ENCODE peak calls at places on chromosomes 4 and X, in five cellular contexts. One of them, this sample, is unnamed.

GRCh38 chr4:176794651-176795050 is 1.9 kb upstream of the VEGFC start:
- DNase-seq in activated naive CD8-positive, alpha-beta T cell treated with anti-CD3 and anti-CD28 coated beads, Interleukin-2, amount 50 U/mL, for 24 hours: no peak
- DNase-seq in A673: no peak
- DNase-seq in activated T-helper 1 cell treated with Interleukin-2 at 50 U/mL for 16 hours: no peak
- DNase-seq in kidney: no peak
- DNase-seq in this sample: no peak

GRCh38 chr4:178275671-178276360 is 833.6 kb upstream of the AGA start:
- DNase-seq in activated naive CD8-positive, alpha-beta T cell treated with anti-CD3 and anti-CD28 coated beads, Interleukin-2, amount 50 U/mL, for 24 hours: no peak
- DNase-seq in A673: peak; percentile 9
- DNase-seq in activated T-helper 1 cell treated with Interleukin-2 at 50 U/mL for 16 hours: no peak
- DNase-seq in kidney: no peak
- DNase-seq in this sample: no peak

GRCh38 chrX:107935664-107936433 is 46.3 kb downstream of the TEX13B start:
- DNase-seq in kidney: peak; percentile 49
- DNase-seq in A673: peak; percentile 3
- DNase-seq in activated naive CD8-positive, alpha-beta T cell treated with anti-CD3 and anti-CD28 coated beads, Interleukin-2, amount 50 U/mL, for 24 hours: no peak
- DNase-seq in activated T-helper 1 cell treated with Interleukin-2 at 50 U/mL for 16 hours: no peak
- DNase-seq in this sample: peak; percentile 69

GRCh38 chr4:31518796-31519250 is 798.7 kb downstream of the PCDH7 start:
- DNase-seq in A673: peak; percentile 70
- DNase-seq in kidney: no peak
- DNase-seq in activated naive CD8-positive, alpha-beta T cell treated with anti-CD3 and anti-CD28 coated beads, Interleukin-2, amount 50 U/mL, for 24 hours: no peak
- DNase-seq in activated T-helper 1 cell treated with Interleukin-2 at 50 U/mL for 16 hours: no peak
- DNase-seq in this sample: no peak

GRCh38 chrX:10022580-10023245 is 55.6 kb downstream of the CLDN34 start:
- DNase-seq in A673: peak; percentile 30
- DNase-seq in activated T-helper 1 cell treated with Interleukin-2 at 50 U/mL for 16 hours: no peak
- DNase-seq in activated naive CD8-positive, alpha-beta T cell treated with anti-CD3 and anti-CD28 coated beads, Interleukin-2, amount 50 U/mL, for 24 hours: no peak
- DNase-seq in kidney: no peak
- DNase-seq in this sample: no peak

GRCh38 chr4:60019180-60019579 is 1180.9 kb upstream of the ADGRL3 start:
- DNase-seq in kidney: no peak
- DNase-seq in activated T-helper 1 cell treated with Interleukin-2 at 50 U/mL for 16 hours: no peak
- DNase-seq in A673: no peak
- DNase-seq in activated naive CD8-positive, alpha-beta T cell treated with anti-CD3 and anti-CD28 coated beads, Interleukin-2, amount 50 U/mL, for 24 hours: no peak
- DNase-seq in this sample: no peak

GRCh38 chrX:41781500-41781899 is 57.5 kb downstream of the GPR82 start:
- DNase-seq in activated T-helper 1 cell treated with Interleukin-2 at 50 U/mL for 16 hours: no peak
- DNase-seq in A673: peak; percentile 45
- DNase-seq in kidney: no peak
- DNase-seq in activated naive CD8-positive, alpha-beta T cell treated with anti-CD3 and anti-CD28 coated beads, Interleukin-2, amount 50 U/mL, for 24 hours: no peak
- DNase-seq in this sample: no peak

GRCh38 chr4:152229782-152230289 is 306.1 kb downstream of the FBXW7 start:
- DNase-seq in activated T-helper 1 cell treated with Interleukin-2 at 50 U/mL for 16 hours: no peak
- DNase-seq in activated naive CD8-positive, alpha-beta T cell treated with anti-CD3 and anti-CD28 coated beads, Interleukin-2, amount 50 U/mL, for 24 hours: no peak
- DNase-seq in A673: peak; percentile 28
- DNase-seq in kidney: no peak
- DNase-seq in this sample: no peak

GRCh38 chr4:101400096-101400495 is 52.8 kb upstream of the PPP3CA start:
- DNase-seq in activated T-helper 1 cell treated with Interleukin-2 at 50 U/mL for 16 hours: no peak
- DNase-seq in activated naive CD8-positive, alpha-beta T cell treated with anti-CD3 and anti-CD28 coated beads, Interleukin-2, amount 50 U/mL, for 24 hours: peak; percentile 35
- DNase-seq in kidney: no peak
- DNase-seq in A673: no peak
- DNase-seq in this sample: no peak

GRCh38 chr4:115325836-115326235 is 212.4 kb upstream of the NDST4 start:
- DNase-seq in kidney: no peak
- DNase-seq in A673: no peak
- DNase-seq in activated T-helper 1 cell treated with Interleukin-2 at 50 U/mL for 16 hours: no peak
- DNase-seq in activated naive CD8-positive, alpha-beta T cell treated with anti-CD3 and anti-CD28 coated beads, Interleukin-2, amount 50 U/mL, for 24 hours: no peak
- DNase-seq in this sample: no peak

GRCh38 chrX:38287669-38288068 is 39.6 kb downstream of the RPGR start:
- DNase-seq in activated T-helper 1 cell treated with Interleukin-2 at 50 U/mL for 16 hours: no peak
- DNase-seq in kidney: no peak
- DNase-seq in activated naive CD8-positive, alpha-beta T cell treated with anti-CD3 and anti-CD28 coated beads, Interleukin-2, amount 50 U/mL, for 24 hours: no peak
- DNase-seq in A673: no peak
- DNase-seq in this sample: no peak

GRCh38 chrX:100695302-100695701 is 36.6 kb downstream of the SYTL4 start:
- DNase-seq in activated T-helper 1 cell treated with Interleukin-2 at 50 U/mL for 16 hours: no peak
- DNase-seq in A673: no peak
- DNase-seq in activated naive CD8-positive, alpha-beta T cell treated with anti-CD3 and anti-CD28 coated beads, Interleukin-2, amount 50 U/mL, for 24 hours: no peak
- DNase-seq in kidney: no peak
- DNase-seq in this sample: no peak

GRCh38 chrX:23901805-23902204 is 5.9 kb downstream of the APOO start:
- DNase-seq in activated naive CD8-positive, alpha-beta T cell treated with anti-CD3 and anti-CD28 coated beads, Interleukin-2, amount 50 U/mL, for 24 hours: peak; percentile 12
- DNase-seq in kidney: no peak
- DNase-seq in activated T-helper 1 cell treated with Interleukin-2 at 50 U/mL for 16 hours: no peak
- DNase-seq in A673: peak; percentile 84
- DNase-seq in this sample: no peak

GRCh38 chr4:184114431-184114830 is 103.2 kb downstream of the ENPP6 start:
- DNase-seq in A673: no peak
- DNase-seq in activated T-helper 1 cell treated with Interleukin-2 at 50 U/mL for 16 hours: no peak
- DNase-seq in activated naive CD8-positive, alpha-beta T cell treated with anti-CD3 and anti-CD28 coated beads, Interleukin-2, amount 50 U/mL, for 24 hours: no peak
- DNase-seq in kidney: peak; percentile 47
- DNase-seq in this sample: no peak

GRCh38 chr4:144732584-144733130 is 86.7 kb downstream of the HHIP start:
- DNase-seq in activated T-helper 1 cell treated with Interleukin-2 at 50 U/mL for 16 hours: no peak
- DNase-seq in A673: no peak
- DNase-seq in kidney: no peak
- DNase-seq in activated naive CD8-positive, alpha-beta T cell treated with anti-CD3 and anti-CD28 coated beads, Interleukin-2, amount 50 U/mL, for 24 hours: no peak
- DNase-seq in this sample: no peak

GRCh38 chr4:8402181-8402597 is 38.3 kb downstream of the ACOX3 start:
- DNase-seq in activated naive CD8-positive, alpha-beta T cell treated with anti-CD3 and anti-CD28 coated beads, Interleukin-2, amount 50 U/mL, for 24 hours: no peak
- DNase-seq in A673: no peak
- DNase-seq in kidney: no peak
- DNase-seq in activated T-helper 1 cell treated with Interleukin-2 at 50 U/mL for 16 hours: no peak
- DNase-seq in this sample: peak; percentile 84

GRCh38 chr4:152771736-152772533 is 7.6 kb downstream of the TIGD4 start:
- DNase-seq in activated naive CD8-positive, alpha-beta T cell treated with anti-CD3 and anti-CD28 coated beads, Interleukin-2, amount 50 U/mL, for 24 hours: no peak
- DNase-seq in kidney: no peak
- DNase-seq in activated T-helper 1 cell treated with Interleukin-2 at 50 U/mL for 16 hours: no peak
- DNase-seq in A673: no peak
- DNase-seq in this sample: no peak

GRCh38 chrX:46876901-46877300 is 35.3 kb upstream of the JADE3 start:
- DNase-seq in kidney: no peak
- DNase-seq in activated naive CD8-positive, alpha-beta T cell treated with anti-CD3 and anti-CD28 coated beads, Interleukin-2, amount 50 U/mL, for 24 hours: no peak
- DNase-seq in activated T-helper 1 cell treated with Interleukin-2 at 50 U/mL for 16 hours: no peak
- DNase-seq in A673: no peak
- DNase-seq in this sample: no peak

GRCh38 chr4:106522839-106523238 is 154.3 kb upstream of the GIMD1 start:
- DNase-seq in A673: peak; percentile 34
- DNase-seq in activated T-helper 1 cell treated with Interleukin-2 at 50 U/mL for 16 hours: no peak
- DNase-seq in kidney: no peak
- DNase-seq in activated naive CD8-positive, alpha-beta T cell treated with anti-CD3 and anti-CD28 coated beads, Interleukin-2, amount 50 U/mL, for 24 hours: no peak
- DNase-seq in this sample: no peak

GRCh38 chr4:177696438-177696966 is 254.3 kb upstream of the AGA start:
- DNase-seq in kidney: no peak
- DNase-seq in activated T-helper 1 cell treated with Interleukin-2 at 50 U/mL for 16 hours: no peak
- DNase-seq in activated naive CD8-positive, alpha-beta T cell treated with anti-CD3 and anti-CD28 coated beads, Interleukin-2, amount 50 U/mL, for 24 hours: no peak
- DNase-seq in A673: no peak
- DNase-seq in this sample: no peak

GRCh38 chr4:71583971-71584370 is 199.9 kb downstream of the GC start:
- DNase-seq in kidney: no peak
- DNase-seq in activated T-helper 1 cell treated with Interleukin-2 at 50 U/mL for 16 hours: no peak
- DNase-seq in A673: no peak
- DNase-seq in activated naive CD8-positive, alpha-beta T cell treated with anti-CD3 and anti-CD28 coated beads, Interleukin-2, amount 50 U/mL, for 24 hours: no peak
- DNase-seq in this sample: no peak

GRCh38 chrX:150544222-150544787 is 24.1 kb upstream of the MTM1 start:
- DNase-seq in kidney: no peak
- DNase-seq in activated T-helper 1 cell treated with Interleukin-2 at 50 U/mL for 16 hours: no peak
- DNase-seq in A673: peak; percentile 17
- DNase-seq in activated naive CD8-positive, alpha-beta T cell treated with anti-CD3 and anti-CD28 coated beads, Interleukin-2, amount 50 U/mL, for 24 hours: no peak
- DNase-seq in this sample: no peak

GRCh38 chr4:151563194-151563593 is 154.2 kb downstream of the FHIP1A start:
- DNase-seq in activated T-helper 1 cell treated with Interleukin-2 at 50 U/mL for 16 hours: no peak
- DNase-seq in kidney: no peak
- DNase-seq in activated naive CD8-positive, alpha-beta T cell treated with anti-CD3 and anti-CD28 coated beads, Interleukin-2, amount 50 U/mL, for 24 hours: no peak
- DNase-seq in A673: no peak
- DNase-seq in this sample: no peak